ENCODE peak calls at places on chromosomes 12 and 14, in five cellular contexts. C is NT2/D1, I is HepG2, N is H1, L is GM12878. D is an unnamed sample.

GRCh38 chr12:21656931-21657335 is 709 bp downstream of the LDHB start:
- DNase-seq in C (peak), I (no peak), N (no peak), L (no peak), D (peak)

GRCh38 chr12:106246891-106247730 is 709 bp downstream of the CKAP4 start:
- DNase-seq in C (no peak), I (no peak), N (no peak), L (no peak), D (peak)

GRCh38 chr14:52553002-52553670 is 500 bp downstream of the GPR137C start:
- DNase-seq in C (no peak), I (no peak), N (no peak), L (no peak), D (peak)

GRCh38 chr12:64943686-64944085 is 119.2 kb downstream of the TBC1D30 start:
- DNase-seq in C (no peak), I (no peak), N (no peak), L (no peak), D (no peak)

GRCh38 chr12:20395791-20396550 is 27.6 kb downstream of the PDE3A start:
- DNase-seq in C (no peak), I (no peak), N (no peak), L (no peak), D (no peak)

GRCh38 chr14:85459361-85459760 is 70.6 kb upstream of the FLRT2 start:
- DNase-seq in C (no peak), I (no peak), N (no peak), L (no peak), D (no peak)

GRCh38 chr12:82896979-82897378 is 210.3 kb downstream of the TMTC2 start:
- DNase-seq in C (no peak), I (no peak), N (no peak), L (no peak), D (no peak)

GRCh38 chr12:12985817-12986408 is 14.2 kb downstream of the HEBP1 start:
- DNase-seq in C (peak), I (peak), N (no peak), L (no peak), D (peak)

GRCh38 chr14:68994056-68994455 is 15.0 kb upstream of the ACTN1 start:
- DNase-seq in C (no peak), I (no peak), N (no peak), L (no peak), D (no peak)

GRCh38 chr12:57477710-57478681 is 1.7 kb downstream of the ARHGAP9 start:
- DNase-seq in C (no peak), I (no peak), N (no peak), L (peak), D (no peak)

GRCh38 chr12:27901959-27902358 is 70.6 kb downstream of the PTHLH start:
- DNase-seq in C (no peak), I (no peak), N (no peak), L (no peak), D (no peak)

GRCh38 chr12:66964629-66965028 is 285.8 kb upstream of the GRIP1 start:
- DNase-seq in C (no peak), I (no peak), N (no peak), L (no peak), D (no peak)

GRCh38 chr14:24673534-24674203 is 39.7 kb upstream of the GZMB start:
- DNase-seq in C (no peak), I (no peak), N (no peak), L (peak), D (no peak)

GRCh38 chr12:48286665-48287064 is 64.1 kb downstream of the ZNF641 start:
- DNase-seq in C (no peak), I (peak), N (no peak), L (no peak), D (peak)

GRCh38 chr12:55931317-55931779 is 386 bp downstream of the DGKA start:
- DNase-seq in C (no peak), I (no peak), N (no peak), L (no peak), D (no peak)

GRCh38 chr14:46580941-46581671 is 70.5 kb downstream of the RPL10L start:
- DNase-seq in C (peak), I (peak), N (peak), L (no peak), D (peak)

GRCh38 chr12:13472690-13473089 is 276.2 kb downstream of the EMP1 start:
- DNase-seq in C (no peak), I (no peak), N (no peak), L (peak), D (no peak)

GRCh38 chr12:13250416-13250815 is 53.9 kb downstream of the EMP1 start:
- DNase-seq in C (no peak), I (no peak), N (no peak), L (no peak), D (no peak)

GRCh38 chr14:90281261-90281660 is 24.9 kb downstream of the PSMC1 start:
- DNase-seq in C (no peak), I (no peak), N (no peak), L (no peak), D (no peak)

GRCh38 chr12:120181991-120182631 is 12.4 kb downstream of the GCN1 start:
- DNase-seq in C (no peak), I (peak), N (no peak), L (no peak), D (no peak)

GRCh38 chr12:69925291-69925690 is 100.3 kb downstream of the MYRFL start:
- DNase-seq in C (no peak), I (peak), N (no peak), L (no peak), D (no peak)

GRCh38 chr14:105161964-105162363 is 6.6 kb downstream of the JAG2 start:
- DNase-seq in C (no peak), I (no peak), N (no peak), L (no peak), D (no peak)

GRCh38 chr12:124130717-124131670 is 158.0 kb downstream of the ZNF664 start:
- DNase-seq in C (no peak), I (peak), N (peak), L (peak), D (no peak)

GRCh38 chr14:31024577-31025334 is 693 bp upstream of the AP4S1 start:
- DNase-seq in C (no peak), I (no peak), N (no peak), L (no peak), D (no peak)
- TF ChIP-seq SUZ12 in C (no peak), I (no peak), N (no peak), L (no peak), D (no peak)

DNA sequence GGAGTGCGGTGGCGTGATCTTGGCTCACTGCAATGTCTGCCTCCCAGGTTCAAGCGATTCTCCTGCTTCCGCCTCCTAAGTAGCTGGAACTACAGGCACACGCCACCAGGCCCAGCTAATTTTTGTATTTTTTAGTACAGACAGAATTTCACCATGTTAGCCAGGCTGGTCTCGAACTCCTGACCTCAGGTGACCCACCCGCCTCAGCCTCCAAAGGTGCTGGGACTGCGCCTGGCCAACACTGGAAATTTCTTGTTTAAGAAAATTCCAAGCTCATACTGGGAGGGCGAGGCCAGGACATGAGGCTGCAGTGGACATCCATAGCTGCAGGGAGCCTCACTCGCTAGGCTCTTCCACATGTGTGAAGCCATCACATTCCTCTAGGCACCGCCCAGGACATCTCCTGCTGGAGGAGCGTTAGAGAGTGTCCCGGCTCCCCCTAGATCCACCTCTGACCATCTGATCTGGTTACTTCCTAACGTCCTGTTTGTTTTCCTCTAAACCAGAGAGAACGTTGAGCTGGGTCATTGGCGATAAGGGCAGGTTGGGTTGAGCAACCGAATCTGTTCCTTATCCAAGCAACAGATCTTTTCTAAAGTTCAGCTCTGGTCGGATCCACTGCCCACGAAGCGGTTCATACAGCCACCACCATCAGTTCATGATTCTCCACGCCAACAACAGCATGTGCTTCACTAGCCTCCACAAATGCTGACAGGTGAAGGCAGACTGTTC is 108.2 kb upstream of the MED13L start:
- DNase-seq in C (no peak), I (peak), N (no peak), L (no peak), D (no peak)
- TF ChIP-seq SUZ12 in C (no peak), I (no peak), N (no peak), L (no peak), D (no peak)

DNA sequence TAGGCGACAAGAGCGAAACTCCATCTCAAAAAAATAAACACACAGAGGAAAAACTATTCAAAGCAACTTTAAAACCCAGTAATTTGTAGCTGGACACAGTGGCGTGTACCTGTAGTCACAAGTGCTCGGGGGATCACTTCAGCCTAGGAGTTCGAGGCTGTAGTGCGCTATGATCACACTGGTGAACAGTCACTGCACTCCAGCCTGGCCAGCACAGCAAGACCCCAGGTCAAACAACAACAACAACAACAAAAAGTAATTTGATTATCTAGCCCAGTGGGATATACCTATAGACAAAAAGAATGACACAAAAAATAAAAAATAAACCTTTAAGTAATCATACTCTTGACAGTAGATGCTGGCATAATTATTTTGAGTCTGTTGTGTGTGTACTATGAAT is 29.3 kb downstream of the STX2 start:
- DNase-seq in C (no peak), I (no peak), N (no peak), L (no peak), D (no peak)
- TF ChIP-seq SUZ12 in C (no peak), I (no peak), N (no peak), L (no peak), D (no peak)

GRCh38 chr12:109310247-109311125 is 1.4 kb upstream of the FOXN4 start:
- DNase-seq in C (no peak), I (no peak), N (no peak), L (no peak), D (no peak)

GRCh38 chr12:109308534-109309440 is at the start of gene FOXN4:
- DNase-seq in C (no peak), I (no peak), N (no peak), L (no peak), D (peak)

GRCh38 chr12:109307051-109307450 is 2.0 kb downstream of the FOXN4 start:
- DNase-seq in C (no peak), I (peak), N (no peak), L (no peak), D (no peak)

GRCh38 chr12:109305547-109305946 is 3.5 kb downstream of the FOXN4 start:
- DNase-seq in C (no peak), I (no peak), N (no peak), L (no peak), D (no peak)

DNA sequence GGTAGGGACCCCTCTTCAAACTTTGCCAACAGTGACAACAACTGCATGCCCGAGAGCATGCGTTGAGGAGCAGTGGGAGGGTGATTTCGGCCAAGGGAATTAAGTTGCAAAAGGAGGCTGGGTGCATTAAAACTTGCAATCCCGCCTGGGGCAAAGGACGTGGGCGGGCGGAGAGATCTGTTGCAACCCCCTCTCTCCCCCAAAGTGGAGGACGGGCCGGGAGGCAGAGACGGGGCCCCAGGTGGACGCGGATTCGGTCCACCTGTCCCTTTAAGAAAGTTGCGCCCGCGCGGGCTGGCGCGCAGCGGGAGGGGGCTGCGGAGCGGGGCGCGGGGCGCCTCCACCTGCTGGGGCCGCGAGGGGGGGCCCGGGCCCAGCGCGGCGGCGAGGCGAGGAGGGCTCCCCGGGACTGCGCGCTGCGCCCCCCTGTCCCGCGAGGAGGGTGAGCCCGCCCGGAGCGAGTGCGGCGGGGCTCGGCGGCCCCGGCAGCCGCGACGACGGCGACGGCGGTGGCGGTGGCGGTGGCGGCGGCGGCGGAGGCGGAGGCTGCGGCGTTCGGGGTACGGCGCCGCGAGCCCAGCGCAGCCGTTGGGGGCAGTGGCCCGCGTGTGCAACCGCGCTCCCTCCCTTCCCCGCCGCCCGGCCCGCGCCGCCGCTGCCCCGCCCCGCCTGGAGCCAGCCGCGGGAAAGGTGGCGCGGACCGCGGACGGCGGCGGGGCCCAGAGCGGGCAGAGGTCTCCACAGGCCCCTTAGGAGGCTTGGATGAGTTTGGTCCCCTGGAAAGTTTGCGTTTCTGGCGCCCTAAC is 560 bp upstream of the FOXN4 start:
- DNase-seq in C (no peak), I (no peak), N (no peak), L (no peak), D (peak)
- TF ChIP-seq SUZ12 in C (peak), I (no peak), N (no peak), L (no peak), D (no peak)

GRCh38 chr14:43361766-43362165 is 1145.3 kb downstream of the FSCB start:
- DNase-seq in C (no peak), I (no peak), N (no peak), L (no peak), D (no peak)

GRCh38 chr14:43360239-43360638 is 1146.8 kb downstream of the FSCB start:
- DNase-seq in C (no peak), I (no peak), N (no peak), L (no peak), D (no peak)

GRCh38 chr14:43356382-43356781 is 1150.7 kb downstream of the FSCB start:
- DNase-seq in C (no peak), I (no peak), N (no peak), L (no peak), D (no peak)

GRCh38 chr14:43359317-43359716 is 1147.8 kb downstream of the FSCB start:
- DNase-seq in C (no peak), I (no peak), N (no peak), L (no peak), D (no peak)

DNA sequence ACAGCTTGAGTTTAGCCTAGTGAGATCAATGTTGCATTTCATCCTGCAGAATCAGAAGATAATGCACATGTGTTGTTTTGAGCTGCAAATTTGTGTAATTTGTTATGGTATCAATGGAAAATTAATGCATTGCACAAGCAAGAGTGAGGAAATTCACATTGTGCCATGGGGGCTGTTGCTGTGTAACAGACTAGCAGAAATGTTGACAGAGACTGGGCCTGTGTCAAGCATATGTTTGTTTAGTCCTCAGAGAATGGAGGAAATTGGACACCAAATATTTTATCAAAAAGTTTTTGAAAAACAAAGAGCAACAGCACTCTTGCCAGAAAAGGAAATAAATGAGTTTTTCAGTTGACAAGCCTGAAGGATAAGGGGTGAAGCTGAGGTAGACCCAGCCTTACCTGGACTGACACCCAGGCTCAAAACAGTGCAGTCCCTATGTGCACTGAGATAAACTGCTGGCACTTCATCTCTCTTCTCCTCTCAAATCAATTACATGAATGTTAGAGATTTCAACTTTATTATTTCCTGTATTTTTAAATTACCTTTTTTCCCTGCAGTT is 1150.0 kb downstream of the FSCB start:
- DNase-seq in C (no peak), I (no peak), N (no peak), L (no peak), D (no peak)
- TF ChIP-seq SUZ12 in C (no peak), I (no peak), N (no peak), L (no peak), D (no peak)